ENCODE peak calls at places on chromosome 1, in eight cellular contexts. One of them, this sample, is unnamed. For H3K27me3, the result is how much of the 10 kb centered on the place peaks cover.

GRCh38 chr1:58848818-58849411 is 65.1 kb upstream of the JUN start:
- DNase-seq in brain microvascular endothelial cell: peak
- DNase-seq in K562: peak
- DNase-seq in trophoblast cell: peak
- DNase-seq in uterus: peak
- DNase-seq in PC-3: peak
- DNase-seq in mesendoderm: peak
- DNase-seq in transverse colon: peak
- DNase-seq in this sample: no peak

GRCh38 chr1:199644912-199645311 is 382.6 kb upstream of the NR5A2 start:
- DNase-seq in transverse colon: no peak
- DNase-seq in K562: no peak
- DNase-seq in uterus: no peak
- DNase-seq in PC-3: no peak
- DNase-seq in brain microvascular endothelial cell: no peak
- DNase-seq in trophoblast cell: peak
- DNase-seq in mesendoderm: no peak
- DNase-seq in this sample: no peak

GRCh38 chr1:163720294-163720693 is 398.5 kb downstream of the NUF2 start:
- DNase-seq in trophoblast cell: no peak
- DNase-seq in mesendoderm: no peak
- DNase-seq in transverse colon: no peak
- DNase-seq in brain microvascular endothelial cell: no peak
- DNase-seq in PC-3: no peak
- DNase-seq in uterus: no peak
- DNase-seq in K562: no peak
- DNase-seq in this sample: no peak

GRCh38 chr1:45097944-45098343 is 85.9 kb downstream of the UROD start:
- DNase-seq in mesendoderm: peak
- DNase-seq in K562: no peak
- DNase-seq in brain microvascular endothelial cell: peak
- DNase-seq in uterus: no peak
- DNase-seq in trophoblast cell: no peak
- DNase-seq in transverse colon: no peak
- DNase-seq in PC-3: peak
- DNase-seq in this sample: no peak

GRCh38 chr1:26700711-26701110 is 4.9 kb downstream of the ARID1A start:
- DNase-seq in trophoblast cell: no peak
- DNase-seq in uterus: no peak
- DNase-seq in PC-3: no peak
- DNase-seq in mesendoderm: peak
- DNase-seq in brain microvascular endothelial cell: no peak
- DNase-seq in K562: no peak
- DNase-seq in transverse colon: no peak
- DNase-seq in this sample: no peak

GRCh38 chr1:198932351-198932991 is 293.6 kb downstream of the PTPRC start:
- DNase-seq in mesendoderm: no peak
- DNase-seq in PC-3: peak
- DNase-seq in K562: no peak
- DNase-seq in brain microvascular endothelial cell: no peak
- DNase-seq in trophoblast cell: peak
- DNase-seq in uterus: no peak
- DNase-seq in transverse colon: no peak
- DNase-seq in this sample: no peak

GRCh38 chr1:145982010-145982723 is 14.2 kb downstream of the TXNIP start:
- DNase-seq in uterus: peak
- DNase-seq in K562: no peak
- DNase-seq in mesendoderm: no peak
- DNase-seq in transverse colon: no peak
- DNase-seq in trophoblast cell: no peak
- DNase-seq in PC-3: no peak
- DNase-seq in brain microvascular endothelial cell: no peak
- DNase-seq in this sample: no peak

GRCh38 chr1:157163273-157164127 is 25.3 kb upstream of the ETV3 start:
- DNase-seq in trophoblast cell: peak
- DNase-seq in transverse colon: peak
- DNase-seq in PC-3: peak
- DNase-seq in K562: peak
- DNase-seq in uterus: peak
- DNase-seq in brain microvascular endothelial cell: peak
- DNase-seq in mesendoderm: peak
- DNase-seq in this sample: peak

GRCh38 chr1:209710098-209710497 is 5.5 kb downstream of the HSD11B1 start:
- DNase-seq in trophoblast cell: no peak
- DNase-seq in transverse colon: no peak
- DNase-seq in mesendoderm: no peak
- DNase-seq in brain microvascular endothelial cell: no peak
- DNase-seq in uterus: no peak
- DNase-seq in K562: no peak
- DNase-seq in PC-3: no peak
- DNase-seq in this sample: no peak

GRCh38 chr1:162530318-162530984 is 31.1 kb upstream of the UAP1 start:
- DNase-seq in transverse colon: peak
- DNase-seq in uterus: no peak
- DNase-seq in PC-3: no peak
- DNase-seq in mesendoderm: peak
- DNase-seq in K562: no peak
- DNase-seq in brain microvascular endothelial cell: no peak
- DNase-seq in trophoblast cell: no peak
- DNase-seq in this sample: no peak

GRCh38 chr1:64505944-64506658 is 36.2 kb downstream of the CACHD1 start:
- DNase-seq in trophoblast cell: peak
- DNase-seq in K562: peak
- DNase-seq in transverse colon: peak
- DNase-seq in PC-3: peak
- DNase-seq in brain microvascular endothelial cell: no peak
- DNase-seq in uterus: peak
- DNase-seq in mesendoderm: peak
- DNase-seq in this sample: no peak

GRCh38 chr1:65814752-65815151 is 22.1 kb downstream of the PDE4B start:
- DNase-seq in mesendoderm: no peak
- DNase-seq in PC-3: no peak
- DNase-seq in trophoblast cell: no peak
- DNase-seq in K562: no peak
- DNase-seq in brain microvascular endothelial cell: no peak
- DNase-seq in transverse colon: no peak
- DNase-seq in uterus: no peak
- DNase-seq in this sample: no peak

GRCh38 chr1:26358411-26359384 is 4.8 kb upstream of the CRYBG2 start:
- DNase-seq in brain microvascular endothelial cell: no peak
- DNase-seq in transverse colon: peak
- DNase-seq in trophoblast cell: peak
- DNase-seq in PC-3: peak
- DNase-seq in K562: peak
- DNase-seq in mesendoderm: peak
- DNase-seq in uterus: no peak
- DNase-seq in this sample: no peak

GRCh38 chr1:54136269-54136896 is 16.4 kb downstream of the CDCP2 start:
- DNase-seq in trophoblast cell: no peak
- DNase-seq in mesendoderm: peak
- DNase-seq in transverse colon: no peak
- DNase-seq in uterus: no peak
- DNase-seq in brain microvascular endothelial cell: no peak
- DNase-seq in PC-3: no peak
- DNase-seq in K562: no peak
- DNase-seq in this sample: no peak

GRCh38 chr1:54135436-54136120 is 17.2 kb downstream of the CDCP2 start:
- DNase-seq in brain microvascular endothelial cell: no peak
- DNase-seq in uterus: no peak
- DNase-seq in mesendoderm: peak
- DNase-seq in trophoblast cell: peak
- DNase-seq in transverse colon: no peak
- DNase-seq in PC-3: no peak
- DNase-seq in K562: no peak
- DNase-seq in this sample: no peak

GRCh38 chr1:54132485-54132884 is 20.3 kb downstream of the CDCP2 start:
- DNase-seq in uterus: no peak
- DNase-seq in PC-3: no peak
- DNase-seq in transverse colon: no peak
- DNase-seq in mesendoderm: no peak
- DNase-seq in brain microvascular endothelial cell: no peak
- DNase-seq in trophoblast cell: peak
- DNase-seq in K562: no peak
- DNase-seq in this sample: no peak

GRCh38 chr1:54136963-54137531 is 15.8 kb downstream of the CDCP2 start:
- DNase-seq in brain microvascular endothelial cell: no peak
- DNase-seq in K562: no peak
- DNase-seq in transverse colon: no peak
- DNase-seq in PC-3: no peak
- DNase-seq in uterus: no peak
- DNase-seq in mesendoderm: no peak
- DNase-seq in trophoblast cell: no peak
- DNase-seq in this sample: no peak

DNA sequence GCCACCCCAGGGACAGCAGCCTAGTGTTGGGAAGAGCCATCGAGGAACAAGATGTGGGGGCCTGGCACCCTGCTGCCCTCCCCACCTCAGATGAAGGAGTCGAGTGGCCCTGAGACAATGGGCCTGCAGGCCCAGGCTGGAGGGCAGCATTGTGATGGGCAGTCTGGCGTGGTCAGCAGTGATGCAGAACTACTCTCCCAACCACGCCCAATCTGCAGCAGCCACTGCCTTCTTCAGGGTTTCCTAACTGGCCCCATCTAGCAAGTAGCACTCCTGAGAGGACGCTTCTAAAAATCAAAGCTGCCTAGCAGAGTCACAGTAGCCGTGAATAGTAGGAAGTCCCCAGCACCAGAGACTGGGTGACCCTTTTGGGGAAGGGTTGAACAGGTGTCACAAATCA is 18.5 kb downstream of the CDCP2 start:
- DNase-seq in trophoblast cell: no peak
- DNase-seq in uterus: no peak
- DNase-seq in transverse colon: no peak
- DNase-seq in PC-3: no peak
- DNase-seq in brain microvascular endothelial cell: no peak
- DNase-seq in K562: no peak
- DNase-seq in mesendoderm: no peak
- DNase-seq in this sample: no peak
- H3K4me3 ChIP-seq in trophoblast cell: no peak
- H3K4me3 ChIP-seq in uterus: no peak
- H3K4me3 ChIP-seq in transverse colon: no peak
- H3K4me3 ChIP-seq in PC-3: no peak
- H3K4me3 ChIP-seq in brain microvascular endothelial cell: no peak
- H3K4me3 ChIP-seq in K562: no peak
- H3K4me3 ChIP-seq in mesendoderm: no peak
- H3K4me3 ChIP-seq in this sample: no peak

DNA sequence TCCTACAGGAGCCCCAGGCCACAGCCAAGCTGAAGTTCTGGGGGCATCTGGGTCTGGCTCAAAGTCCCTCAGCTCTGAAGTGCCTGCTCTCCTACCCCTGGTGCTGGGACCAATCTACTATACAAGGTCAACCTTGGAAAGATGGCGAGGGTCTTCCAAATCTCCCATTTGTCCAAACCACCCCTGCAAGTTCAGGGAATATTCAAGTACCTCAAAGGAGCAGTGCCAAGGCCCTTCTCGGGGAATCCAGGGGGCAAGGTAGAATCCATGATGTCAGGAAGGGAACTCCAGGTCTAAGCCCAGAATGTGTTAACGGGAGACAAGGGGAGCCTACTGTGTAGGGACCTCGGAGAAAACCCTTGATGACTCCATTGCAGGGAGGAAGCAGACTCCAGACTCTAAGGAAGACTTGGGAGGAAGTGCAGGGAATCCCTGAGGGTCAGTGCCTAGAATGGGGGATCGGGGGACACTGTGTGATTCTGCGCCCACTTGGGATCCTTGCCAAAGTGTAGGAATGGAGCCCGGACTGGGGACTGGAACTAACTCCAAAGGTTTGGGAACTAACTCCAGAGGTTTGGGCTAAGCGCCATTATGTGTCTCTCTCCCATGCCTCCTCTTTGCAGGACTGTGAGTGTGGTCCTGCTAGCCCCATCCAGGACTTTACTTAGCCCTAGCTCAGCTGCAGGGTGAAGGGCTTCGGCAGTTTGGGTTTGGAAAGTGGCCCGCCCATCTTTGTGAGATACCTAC is 8.7 kb downstream of the TAL1 start:
- DNase-seq in brain microvascular endothelial cell: no peak
- DNase-seq in transverse colon: no peak
- DNase-seq in K562: no peak
- DNase-seq in trophoblast cell: no peak
- DNase-seq in uterus: no peak
- DNase-seq in mesendoderm: no peak
- DNase-seq in PC-3: no peak
- DNase-seq in this sample: no peak
- H3K27me3 ChIP-seq in brain microvascular endothelial cell: half or more
- H3K27me3 ChIP-seq in transverse colon: half or more
- H3K27me3 ChIP-seq in K562: under half
- H3K27me3 ChIP-seq in trophoblast cell: half or more
- H3K27me3 ChIP-seq in uterus: under half
- H3K27me3 ChIP-seq in mesendoderm: half or more
- H3K27me3 ChIP-seq in PC-3: half or more
- H3K27me3 ChIP-seq in this sample: half or more

DNA sequence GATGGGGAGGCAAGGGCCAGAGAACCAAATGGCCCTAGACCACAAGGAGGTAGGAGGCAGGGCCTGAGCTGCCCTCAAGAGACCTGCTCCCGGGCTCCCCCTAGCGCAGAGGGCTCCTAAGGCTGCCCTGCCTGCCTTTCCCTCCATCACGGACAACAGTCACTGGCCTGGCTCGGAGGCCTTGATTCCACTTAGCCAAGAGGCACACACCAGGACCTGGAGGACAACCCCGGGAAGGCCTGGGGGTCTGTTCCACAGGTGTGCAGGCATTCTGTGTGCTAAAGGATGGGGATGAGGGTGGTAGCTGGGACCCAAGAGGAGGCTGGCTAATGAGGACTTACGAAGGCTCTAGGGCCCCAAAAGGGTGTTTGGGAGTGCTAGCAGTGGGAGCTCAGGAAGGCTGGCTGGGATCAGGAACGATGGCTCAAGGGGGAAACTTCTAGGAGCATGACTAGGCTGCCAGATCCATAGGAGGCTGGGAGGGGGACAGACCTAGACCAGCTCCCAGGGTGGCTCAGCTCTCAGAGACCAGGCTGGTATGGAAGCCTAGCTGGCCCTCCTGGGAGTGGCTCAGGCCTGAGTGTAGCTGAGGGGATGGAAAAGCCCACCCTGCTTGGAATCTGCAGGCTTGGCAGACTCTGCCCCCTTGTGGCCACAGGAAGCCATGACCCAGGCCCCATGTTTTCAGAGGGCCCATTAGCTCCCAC is 831 bp downstream of the ARTN start:
- DNase-seq in PC-3: peak
- DNase-seq in mesendoderm: peak
- DNase-seq in transverse colon: peak
- DNase-seq in K562: peak
- DNase-seq in brain microvascular endothelial cell: peak
- DNase-seq in trophoblast cell: peak
- DNase-seq in uterus: peak
- DNase-seq in this sample: peak
- H3K27ac ChIP-seq in PC-3: peak
- H3K27ac ChIP-seq in mesendoderm: peak
- H3K27ac ChIP-seq in transverse colon: no peak
- H3K27ac ChIP-seq in K562: no peak
- H3K27ac ChIP-seq in brain microvascular endothelial cell: no peak
- H3K27ac ChIP-seq in trophoblast cell: no peak
- H3K27ac ChIP-seq in uterus: no peak
- H3K27ac ChIP-seq in this sample: no peak

DNA sequence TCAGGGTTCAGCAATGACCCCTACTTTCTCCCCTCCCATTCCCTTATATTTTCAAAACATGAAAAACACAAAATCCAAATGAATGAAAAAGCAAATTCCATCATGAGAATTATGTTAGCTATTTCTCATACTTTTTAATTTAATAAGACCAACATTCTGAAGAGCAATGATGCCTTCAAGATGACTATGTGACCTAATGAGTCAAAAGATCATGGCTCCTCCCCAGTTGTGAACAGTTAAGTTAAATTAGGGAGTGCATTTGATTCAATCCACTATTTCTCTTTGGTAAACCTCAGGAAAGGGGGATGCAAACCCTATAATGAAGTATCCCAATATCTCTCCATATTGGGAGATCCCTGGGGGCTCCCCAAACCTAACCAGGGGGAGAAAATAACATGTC is 36.5 kb downstream of the PUM1 start:
- DNase-seq in transverse colon: no peak
- DNase-seq in mesendoderm: no peak
- DNase-seq in brain microvascular endothelial cell: no peak
- DNase-seq in K562: no peak
- DNase-seq in trophoblast cell: no peak
- DNase-seq in uterus: no peak
- DNase-seq in PC-3: no peak
- DNase-seq in this sample: no peak
- H3K4me3 ChIP-seq in transverse colon: no peak
- H3K4me3 ChIP-seq in mesendoderm: no peak
- H3K4me3 ChIP-seq in brain microvascular endothelial cell: no peak
- H3K4me3 ChIP-seq in K562: no peak
- H3K4me3 ChIP-seq in trophoblast cell: no peak
- H3K4me3 ChIP-seq in uterus: no peak
- H3K4me3 ChIP-seq in PC-3: no peak
- H3K4me3 ChIP-seq in this sample: no peak